ENCODE peak calls at places on chromosomes 4 and X, in six cellular contexts. L is naive thymus-derived CD4-positive, alpha-beta T cell; N is progenitor cell of endocrine pancreas; E is iPS-NIHi11; M is NCI-H748 treated with DMSO at 0.1 percent for 48 hours; X is astrocyte of the spinal cord. H is an unnamed sample.

GRCh38 chrX:84729809-84730208 is 227.6 kb upstream of the HDX start:
- DNase-seq in M (peak), X (peak), E (peak), N (no peak), L (no peak), H (peak)

GRCh38 chr4:156933633-156934258 is 37.9 kb downstream of the PDGFC start:
- DNase-seq in N (no peak), L (no peak), X (peak), E (no peak), M (no peak), H (peak)

GRCh38 chr4:33063238-33063637 is 2343.1 kb downstream of the PCDH7 start:
- DNase-seq in X (peak), M (no peak), N (no peak), E (no peak), L (no peak), H (peak)

GRCh38 chr4:8155048-8155447 is 3.6 kb downstream of the ABLIM2 start:
- DNase-seq in L (no peak), E (no peak), N (no peak), M (no peak), X (no peak), H (no peak)

GRCh38 chr4:161428180-161428965 is 735.4 kb downstream of the FSTL5 start:
- DNase-seq in M (no peak), X (no peak), N (no peak), E (no peak), L (no peak), H (no peak)

GRCh38 chr4:157895205-157895604 is 277.6 kb downstream of the GASK1B start:
- DNase-seq in L (no peak), N (no peak), M (no peak), X (no peak), E (peak), H (no peak)

GRCh38 chrX:155027509-155028066 is 944 bp downstream of the FUNDC2 start:
- DNase-seq in M (peak), L (no peak), X (peak), N (no peak), E (no peak), H (peak)

GRCh38 chr4:67871867-67872266 is 11.9 kb downstream of the TMPRSS11D start:
- DNase-seq in N (no peak), E (peak), M (peak), X (peak), L (no peak), H (peak)

GRCh38 chr4:23171971-23172370 is 479.2 kb downstream of the GBA3 start:
- DNase-seq in L (no peak), M (no peak), E (no peak), X (peak), N (no peak), H (peak)

GRCh38 chr4:36260714-36261113 is 16.4 kb upstream of the ARAP2 start:
- DNase-seq in L (no peak), N (no peak), M (no peak), E (no peak), X (no peak), H (no peak)

GRCh38 chrX:109619816-109620215 is 5.2 kb downstream of the KCNE5 start:
- DNase-seq in L (no peak), M (no peak), N (no peak), X (no peak), E (no peak), H (no peak)

GRCh38 chrX:115562492-115562872 is 1.5 kb downstream of the PLS3 start:
- DNase-seq in E (peak), M (no peak), N (no peak), X (no peak), L (no peak), H (peak)

H was measured in fibroblast of lung.